ENCODE peak calls at places on chromosomes 5 and 9, in four cellular contexts. R is epithelial cell of proximal tubule, M is BE2C, B is IMR-90. Y is an unnamed sample.

GRCh38 chr9:97903168-97903567 is 19.1 kb downstream of the TRMO start:
- DNase-seq in R (no peak), M (no peak), B (no peak), Y (no peak)

GRCh38 chr5:143495124-143495523 is 91.6 kb upstream of the NR3C1 start:
- DNase-seq in R (no peak), M (no peak), B (peak), Y (no peak)

GRCh38 chr9:112380771-112381181 is 868 bp downstream of the HSDL2 start:
- DNase-seq in R (no peak), M (no peak), B (peak), Y (no peak)

GRCh38 chr5:31106742-31107546 is 86.5 kb upstream of the CDH6 start:
- DNase-seq in R (peak), M (no peak), B (peak), Y (peak)

GRCh38 chr5:55141945-55142690 is 17.9 kb upstream of the GPX8 start:
- DNase-seq in R (no peak), M (no peak), B (no peak), Y (no peak)

GRCh38 chr5:88140396-88140862 is 128.2 kb downstream of the TMEM161B start:
- DNase-seq in R (no peak), M (no peak), B (no peak), Y (no peak)

GRCh38 chr9:88544245-88544644 is 9.3 kb downstream of the NXNL2 start:
- DNase-seq in R (no peak), M (no peak), B (no peak), Y (no peak)

GRCh38 chr9:130899051-130899748 is 2.6 kb upstream of the QRFP start:
- DNase-seq in R (no peak), M (no peak), B (no peak), Y (no peak)

GRCh38 chr5:144017631-144018030 is 152.8 kb downstream of the YIPF5 start:
- DNase-seq in R (no peak), M (no peak), B (peak), Y (no peak)

GRCh38 chr5:132656774-132657355 is 1.1 kb upstream of the IL13 start:
- DNase-seq in R (no peak), M (no peak), B (no peak), Y (no peak)

GRCh38 chr5:78706825-78707224 is 58.3 kb upstream of the LHFPL2 start:
- DNase-seq in R (no peak), M (no peak), B (peak), Y (no peak)

GRCh38 chr5:167916706-167917105 is 374.7 kb upstream of the WWC1 start:
- DNase-seq in R (no peak), M (no peak), B (peak), Y (no peak)

GRCh38 chr5:179554981-179555380 is 4.6 kb downstream of the RUFY1 start:
- DNase-seq in R (no peak), M (no peak), B (no peak), Y (no peak)

GRCh38 chr9:15220658-15221310 is 86.2 kb downstream of the TTC39B start:
- DNase-seq in R (no peak), M (no peak), B (peak), Y (no peak)

GRCh38 chr5:181242031-181242451 is 1.7 kb downstream of the RACK1 start:
- DNase-seq in R (no peak), M (no peak), B (no peak), Y (no peak)

GRCh38 chr5:181239062-181239663 is 4.5 kb downstream of the RACK1 start:
- DNase-seq in R (no peak), M (no peak), B (no peak), Y (no peak)

GRCh38 chr5:181243521-181244307 is at the start of gene RACK1:
- DNase-seq in R (peak), M (peak), B (peak), Y (no peak)

GRCh38 chr5:181243020-181243520 is 636 bp downstream of the RACK1 start:
- DNase-seq in R (no peak), M (no peak), B (no peak), Y (no peak)

GRCh38 chr5:181241393-181241975 is 2.2 kb downstream of the RACK1 start:
- DNase-seq in R (no peak), M (no peak), B (peak), Y (no peak)
- TF ChIP-seq CTCF in R (no peak), M (no peak), B (peak), Y (no peak)

GRCh38 chr9:86344818-86345217 is 9.4 kb downstream of the TUT7 start:
- DNase-seq in R (no peak), M (no peak), B (no peak), Y (no peak)

GRCh38 chr9:86342269-86342668 is 11.9 kb downstream of the TUT7 start:
- DNase-seq in R (no peak), M (no peak), B (no peak), Y (no peak)

GRCh38 chr9:86340356-86341006 is 13.7 kb downstream of the TUT7 start:
- DNase-seq in R (no peak), M (no peak), B (peak), Y (no peak)

GRCh38 chr9:86337469-86338107 is 16.6 kb downstream of the TUT7 start:
- DNase-seq in R (no peak), M (no peak), B (no peak), Y (no peak)

GRCh38 chr9:86341007-86341491 is 13.2 kb downstream of the TUT7 start:
- DNase-seq in R (no peak), M (no peak), B (no peak), Y (no peak)
- H3K4me3 ChIP-seq in R (no peak), M (no peak), B (no peak), Y (no peak)

DNA sequence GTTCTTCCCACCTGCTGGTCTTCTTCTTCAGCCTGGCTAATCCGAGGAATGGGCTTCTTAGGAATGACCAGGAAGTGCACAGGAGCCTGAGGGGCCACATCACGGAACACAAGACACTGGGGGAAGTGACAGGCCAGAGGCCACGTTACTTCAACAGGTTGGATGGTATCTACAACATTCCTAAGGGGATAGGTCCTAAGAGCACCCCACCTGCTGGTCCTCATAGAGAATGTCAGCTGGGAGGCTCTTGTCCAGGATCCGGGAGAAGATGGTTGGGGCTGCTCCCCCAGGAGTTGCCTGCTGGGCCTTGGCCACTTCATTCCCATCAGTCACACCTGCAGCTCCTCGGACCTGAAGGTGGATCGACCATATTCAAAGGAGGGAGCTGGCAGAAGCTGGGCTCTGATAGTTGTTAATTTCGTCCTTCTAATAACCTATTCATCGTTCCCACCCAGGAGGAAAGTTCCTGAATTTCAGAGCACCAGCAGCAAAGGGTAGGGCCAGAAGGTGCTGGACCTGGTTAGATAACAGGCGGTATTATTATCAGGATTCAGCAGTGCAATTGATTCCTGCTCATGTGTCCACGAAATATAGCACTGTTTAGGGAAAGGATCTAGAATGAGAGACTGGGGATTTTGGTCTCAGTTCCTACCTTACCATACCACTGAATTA is 1.3 kb downstream of the HINT2 start:
- DNase-seq in R (no peak), M (no peak), B (peak), Y (no peak)
- TF ChIP-seq CTCF in R (peak), M (peak), B (peak), Y (peak)

DNA sequence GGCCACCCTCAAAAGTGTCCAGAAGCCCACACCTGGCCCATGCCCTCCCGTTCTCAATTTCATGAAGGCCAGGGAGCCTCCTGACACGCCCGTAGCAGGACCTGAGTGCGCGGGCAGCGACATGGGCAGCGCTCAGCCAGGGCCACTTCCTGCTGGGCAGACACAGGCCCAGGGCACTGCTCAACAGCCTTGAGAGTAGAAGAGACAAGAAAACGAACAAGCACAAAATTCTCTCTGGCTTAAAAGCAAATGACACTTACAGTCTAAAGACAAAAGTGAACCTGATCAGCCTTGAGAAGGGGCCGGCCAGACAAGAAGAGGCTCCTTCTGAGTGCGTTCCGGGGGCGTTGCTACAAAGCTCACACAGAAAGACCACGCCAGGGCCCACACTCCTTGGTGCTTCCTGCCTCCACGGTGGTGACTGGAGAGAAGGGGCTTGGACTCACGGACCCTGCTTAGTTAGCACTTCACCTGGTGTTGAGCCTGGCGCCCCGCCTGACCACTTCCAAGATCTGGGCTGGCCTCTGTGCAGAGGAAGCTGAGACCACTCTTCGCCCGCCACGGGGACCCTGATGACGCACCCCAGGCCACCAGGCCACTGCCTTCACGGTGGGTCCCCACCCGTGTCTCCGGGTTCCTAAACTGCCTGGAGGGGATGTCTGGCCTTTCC is 1.5 kb downstream of the SLC12A7 start:
- DNase-seq in R (no peak), M (no peak), B (no peak), Y (no peak)
- H3K4me3 ChIP-seq in R (peak), M (peak), B (peak), Y (peak)

GRCh38 chr5:308672-309271 is 12.7 kb upstream of the AHRR start:
- DNase-seq in R (peak), M (no peak), B (peak), Y (peak)
- TF ChIP-seq CTCF in R (peak), M (peak), B (peak), Y (peak)

DNA sequence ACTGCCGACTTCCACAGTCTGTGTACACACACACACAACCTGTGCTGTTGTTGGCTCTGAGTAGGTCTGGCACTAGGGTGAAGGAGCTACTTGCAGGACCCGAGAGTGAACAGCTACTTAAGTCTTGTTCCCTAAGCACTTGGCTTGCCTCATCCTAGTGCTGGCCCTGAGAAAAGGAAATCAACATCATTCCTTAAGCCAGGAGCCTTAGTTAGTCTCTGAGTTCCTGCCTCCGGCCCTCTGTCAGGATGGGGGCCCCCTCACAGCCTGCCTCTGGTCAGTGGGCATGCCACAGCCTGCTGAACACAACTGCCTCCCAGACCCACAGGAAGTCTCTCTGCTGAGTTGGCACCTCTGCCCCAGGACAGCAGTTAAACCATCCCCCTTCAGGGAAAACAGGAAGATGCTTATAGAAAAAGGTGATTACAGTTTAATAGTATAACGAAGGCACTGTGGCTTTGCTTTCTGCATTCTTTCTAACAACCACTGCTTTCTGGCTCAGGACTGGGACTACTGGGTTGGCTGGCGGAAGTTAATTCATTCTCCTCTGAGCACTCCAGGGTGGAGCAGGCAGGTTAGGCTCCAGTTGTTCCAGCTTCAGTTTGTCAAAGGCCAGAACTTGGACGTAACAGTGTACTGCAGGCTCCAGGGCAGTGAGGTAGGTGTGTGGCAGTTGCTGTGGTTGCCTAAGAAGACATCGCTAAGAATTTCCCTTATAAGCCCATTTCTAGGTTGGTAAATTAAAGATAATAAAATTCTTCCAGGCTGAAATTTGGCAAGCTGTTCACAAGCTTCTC is 2.8 kb downstream of the MAMDC2 start:
- DNase-seq in R (no peak), M (no peak), B (no peak), Y (no peak)
- H3K4me3 ChIP-seq in R (no peak), M (no peak), B (no peak), Y (no peak)

GRCh38 chr5:127849891-127850290 is 146.7 kb downstream of the CCDC192 start:
- DNase-seq in R (no peak), M (no peak), B (no peak), Y (no peak)
- TF ChIP-seq CTCF in R (no peak), M (no peak), B (no peak), Y (no peak)

GRCh38 chr5:33890633-33891032 is 1.2 kb downstream of the ADAMTS12 start:
- DNase-seq in R (no peak), M (no peak), B (peak), Y (no peak)

GRCh38 chr5:33890147-33890546 is 1.6 kb downstream of the ADAMTS12 start:
- DNase-seq in R (no peak), M (no peak), B (peak), Y (no peak)

GRCh38 chr5:33892419-33893151 is 795 bp upstream of the ADAMTS12 start:
- DNase-seq in R (peak), M (no peak), B (peak), Y (peak)

GRCh38 chr5:33894566-33894965 is 2.8 kb upstream of the ADAMTS12 start:
- DNase-seq in R (peak), M (no peak), B (peak), Y (no peak)

GRCh38 chr5:33891731-33892418 is at the start of gene ADAMTS12:
- DNase-seq in R (no peak), M (no peak), B (peak), Y (no peak)
- H3K4me3 ChIP-seq in R (peak), M (no peak), B (peak), Y (peak)

GRCh38 chr9:104686081-104686480 is 8.2 kb upstream of the OR13D1 start:
- DNase-seq in R (no peak), M (no peak), B (no peak), Y (no peak)

DNA sequence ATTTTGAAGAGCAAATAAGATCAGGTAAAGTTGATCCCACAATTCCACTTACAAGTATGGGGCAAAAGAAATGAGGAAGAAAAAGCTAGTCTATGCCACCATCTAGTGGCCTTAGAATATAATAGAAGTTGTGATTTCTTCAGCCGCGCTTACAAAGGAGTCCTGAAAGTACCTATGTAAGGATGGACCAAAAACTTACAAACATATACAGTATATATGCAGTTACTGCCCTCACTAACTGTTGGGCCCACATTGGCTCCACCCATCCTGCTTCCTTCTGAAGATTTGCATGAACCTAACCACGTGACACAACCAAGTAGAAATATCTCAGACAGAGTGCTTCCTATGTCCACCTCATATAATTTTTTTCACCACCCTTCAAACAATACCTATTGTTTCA is 11.7 kb upstream of the OR13D1 start:
- DNase-seq in R (peak), M (no peak), B (peak), Y (peak)
- TF ChIP-seq CTCF in R (peak), M (peak), B (peak), Y (peak)

GRCh38 chr9:18489861-18490260 is 15.9 kb downstream of the ADAMTSL1 start:
- DNase-seq in R (no peak), M (no peak), B (peak), Y (no peak)
- H3K4me3 ChIP-seq in R (no peak), M (no peak), B (no peak), Y (no peak)